ENCODE peak calls at places on chromosomes 16 and 17, in nine cellular contexts. One of them, this sample, is unnamed.
A peak's percentile ranks its signal among the peaks of the same experiment; 100 is the strongest.

GRCh38 chr17:59436900-59437299 is 105.4 kb downstream of the YPEL2 start:
- DNase-seq in uterus: no peak
- DNase-seq in A549: no peak
- DNase-seq in colonic mucosa: no peak
- DNase-seq in lung: no peak
- DNase-seq in esophagus muscularis mucosa: no peak
- DNase-seq in left ventricle myocardium inferior: peak; percentile 65
- DNase-seq in mucosa of descending colon: no peak
- DNase-seq in endodermal cell: no peak
- DNase-seq in this sample: no peak

GRCh38 chr16:68762996-68763756 is 26.1 kb downstream of the CDH1 start:
- DNase-seq in esophagus muscularis mucosa: no peak
- DNase-seq in lung: no peak
- DNase-seq in endodermal cell: peak; percentile 80
- DNase-seq in uterus: no peak
- DNase-seq in colonic mucosa: no peak
- DNase-seq in mucosa of descending colon: no peak
- DNase-seq in A549: no peak
- DNase-seq in left ventricle myocardium inferior: no peak
- DNase-seq in this sample: no peak

GRCh38 chr16:46573008-46573833 is 48.0 kb downstream of the SHCBP1 start:
- DNase-seq in left ventricle myocardium inferior: no peak
- DNase-seq in endodermal cell: peak; percentile 72
- DNase-seq in uterus: no peak
- DNase-seq in mucosa of descending colon: no peak
- DNase-seq in colonic mucosa: no peak
- DNase-seq in esophagus muscularis mucosa: no peak
- DNase-seq in lung: no peak
- DNase-seq in A549: peak; percentile 12
- DNase-seq in this sample: no peak

GRCh38 chr17:58120195-58120822 is 27.9 kb upstream of the OR4D1 start:
- DNase-seq in left ventricle myocardium inferior: no peak
- DNase-seq in esophagus muscularis mucosa: no peak
- DNase-seq in uterus: no peak
- DNase-seq in colonic mucosa: peak; percentile 44
- DNase-seq in A549: no peak
- DNase-seq in mucosa of descending colon: no peak
- DNase-seq in endodermal cell: peak; percentile 92
- DNase-seq in lung: no peak
- DNase-seq in this sample: no peak

GRCh38 chr17:82213251-82214011 is 789 bp upstream of the CCDC57 start:
- DNase-seq in lung: no peak
- DNase-seq in A549: peak; percentile 97
- DNase-seq in esophagus muscularis mucosa: no peak
- DNase-seq in mucosa of descending colon: peak; percentile 51
- DNase-seq in colonic mucosa: no peak
- DNase-seq in endodermal cell: peak; percentile 81
- DNase-seq in left ventricle myocardium inferior: no peak
- DNase-seq in uterus: peak; percentile 66
- DNase-seq in this sample: no peak

GRCh38 chr16:69105501-69106361 is at the start of gene HAS3:
- DNase-seq in endodermal cell: peak; percentile 93
- DNase-seq in uterus: no peak
- DNase-seq in mucosa of descending colon: peak; percentile 84
- DNase-seq in esophagus muscularis mucosa: no peak
- DNase-seq in left ventricle myocardium inferior: peak; percentile 50
- DNase-seq in lung: peak; percentile 71
- DNase-seq in A549: peak; percentile 81
- DNase-seq in colonic mucosa: peak; percentile 63
- DNase-seq in this sample: no peak

GRCh38 chr17:7078711-7079110 is 1.3 kb downstream of the CLEC10A start:
- DNase-seq in left ventricle myocardium inferior: no peak
- DNase-seq in endodermal cell: no peak
- DNase-seq in uterus: no peak
- DNase-seq in colonic mucosa: no peak
- DNase-seq in esophagus muscularis mucosa: no peak
- DNase-seq in A549: no peak
- DNase-seq in mucosa of descending colon: no peak
- DNase-seq in lung: no peak
- DNase-seq in this sample: no peak

GRCh38 chr17:37824534-37825485 is 80.0 kb upstream of the HNF1B start:
- DNase-seq in mucosa of descending colon: no peak
- DNase-seq in lung: no peak
- DNase-seq in uterus: no peak
- DNase-seq in colonic mucosa: no peak
- DNase-seq in left ventricle myocardium inferior: no peak
- DNase-seq in A549: peak; percentile 95
- DNase-seq in endodermal cell: peak; percentile 94
- DNase-seq in esophagus muscularis mucosa: no peak
- DNase-seq in this sample: no peak

DNA sequence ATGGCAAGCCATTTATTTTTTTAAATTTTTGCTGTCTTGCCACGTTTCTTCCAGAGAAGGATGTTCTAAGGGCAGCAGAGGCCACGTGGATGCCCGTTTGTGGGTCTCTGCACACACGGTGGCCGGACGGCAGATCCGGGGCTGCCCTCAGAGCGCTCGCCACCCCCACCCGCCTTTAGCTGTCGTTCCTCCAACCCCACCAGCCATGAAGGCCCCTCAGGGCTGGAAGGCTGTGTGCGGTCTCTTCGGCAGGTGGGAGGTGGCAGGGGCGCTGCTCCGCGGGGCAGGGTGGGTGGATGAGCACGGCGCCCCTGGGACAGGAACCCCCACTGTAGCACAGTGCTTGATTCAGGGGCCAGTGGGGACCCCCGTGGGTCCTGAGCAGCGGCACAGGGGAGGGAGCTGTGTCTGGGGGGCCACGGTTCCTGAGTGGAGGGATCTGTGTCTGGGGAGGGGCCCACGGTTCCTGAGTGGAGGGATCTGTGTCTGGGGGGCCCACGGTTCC is 49.7 kb downstream of the ZFPM1 start:
- DNase-seq in A549: no peak
- DNase-seq in uterus: no peak
- DNase-seq in lung: no peak
- DNase-seq in colonic mucosa: no peak
- DNase-seq in mucosa of descending colon: no peak
- DNase-seq in endodermal cell: no peak
- DNase-seq in left ventricle myocardium inferior: no peak
- DNase-seq in esophagus muscularis mucosa: no peak
- DNase-seq in this sample: no peak
- H3K4me1 ChIP-seq in A549: peaks cover 9% of the 10 kb centered on the region
- H3K4me1 ChIP-seq in uterus: no peaks in the 10 kb centered on the region
- H3K4me1 ChIP-seq in lung: no peaks in the 10 kb centered on the region
- H3K4me1 ChIP-seq in colonic mucosa: no peaks in the 10 kb centered on the region
- H3K4me1 ChIP-seq in mucosa of descending colon: peaks cover 8% of the 10 kb centered on the region
- H3K4me1 ChIP-seq in endodermal cell: peaks cover 15% of the 10 kb centered on the region
- H3K4me1 ChIP-seq in left ventricle myocardium inferior: peaks cover 17% of the 10 kb centered on the region
- H3K4me1 ChIP-seq in esophagus muscularis mucosa: peaks cover 10% of the 10 kb centered on the region
- H3K4me1 ChIP-seq in this sample: peaks cover 27% of the 10 kb centered on the region

DNA sequence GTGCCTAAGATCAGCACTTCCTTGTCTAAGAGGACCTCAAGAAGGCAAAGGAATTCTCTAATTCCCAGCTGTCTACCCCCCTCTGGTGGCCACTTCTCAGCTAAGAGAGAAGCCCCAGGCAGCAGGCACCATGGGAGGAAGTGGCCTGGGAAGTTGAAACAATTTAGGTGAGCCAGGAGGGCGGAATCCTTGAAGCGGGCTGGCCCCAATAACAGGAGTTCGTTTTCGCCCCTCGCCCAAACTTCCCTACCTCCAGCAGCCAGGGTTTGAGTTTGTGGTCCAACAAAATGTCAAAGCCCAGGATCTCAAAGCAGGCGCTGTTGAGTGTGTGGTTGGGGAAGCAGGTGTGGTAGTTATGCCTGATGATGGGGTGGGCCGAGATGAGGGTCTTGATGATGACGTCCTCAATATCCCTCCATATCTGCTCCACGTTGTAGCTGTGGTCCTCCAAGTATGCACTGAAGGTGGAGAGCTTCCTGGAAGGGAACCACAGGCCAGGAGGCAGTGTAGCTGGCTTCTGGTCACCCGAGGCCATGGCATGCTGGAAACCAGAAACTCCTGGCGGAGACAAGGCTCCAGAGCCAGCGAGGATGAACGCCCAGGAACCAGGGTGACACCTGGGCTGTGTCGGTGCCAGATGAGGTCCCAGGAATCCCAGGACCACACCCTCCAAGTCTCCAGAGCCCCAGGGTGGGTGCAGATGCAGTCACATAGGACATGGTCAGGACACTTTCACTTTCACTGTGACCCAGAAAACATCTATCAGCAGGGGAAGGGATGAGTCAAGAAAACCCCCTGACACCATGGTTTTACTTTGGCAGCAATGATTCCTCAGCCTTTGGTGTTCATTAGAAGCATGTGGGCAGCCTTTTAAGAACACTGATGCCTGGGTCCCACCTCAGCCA is 25.6 kb downstream of the TTLL6 start:
- DNase-seq in colonic mucosa: peak; percentile 95
- DNase-seq in uterus: peak; percentile 65
- DNase-seq in endodermal cell: peak; percentile 98
- DNase-seq in esophagus muscularis mucosa: peak; percentile 94
- DNase-seq in lung: peak; percentile 83
- DNase-seq in mucosa of descending colon: peak; percentile 82
- DNase-seq in A549: peak; percentile 94
- DNase-seq in left ventricle myocardium inferior: peak; percentile 56
- DNase-seq in this sample: peak; percentile 79
- TF ChIP-seq CTCF in colonic mucosa: peak; percentile 65
- TF ChIP-seq CTCF in uterus: peak; percentile 63
- TF ChIP-seq CTCF in endodermal cell: peak; percentile 92
- TF ChIP-seq CTCF in esophagus muscularis mucosa: peak; percentile 73
- TF ChIP-seq CTCF in lung: peak; percentile 84
- TF ChIP-seq CTCF in mucosa of descending colon: peak; percentile 60
- TF ChIP-seq CTCF in A549: peak; percentile 96
- TF ChIP-seq CTCF in left ventricle myocardium inferior: peak; percentile 82
- TF ChIP-seq CTCF in this sample: peak; percentile 67

GRCh38 chr17:31573047-31573446 is 181.6 kb downstream of the RAB11FIP4 start:
- DNase-seq in lung: no peak
- DNase-seq in endodermal cell: no peak
- DNase-seq in esophagus muscularis mucosa: no peak
- DNase-seq in mucosa of descending colon: no peak
- DNase-seq in A549: no peak
- DNase-seq in uterus: no peak
- DNase-seq in colonic mucosa: no peak
- DNase-seq in left ventricle myocardium inferior: no peak
- DNase-seq in this sample: no peak

GRCh38 chr17:31572341-31572740 is 180.9 kb downstream of the RAB11FIP4 start:
- DNase-seq in mucosa of descending colon: no peak
- DNase-seq in colonic mucosa: no peak
- DNase-seq in uterus: no peak
- DNase-seq in A549: no peak
- DNase-seq in left ventricle myocardium inferior: no peak
- DNase-seq in esophagus muscularis mucosa: no peak
- DNase-seq in lung: no peak
- DNase-seq in endodermal cell: no peak
- DNase-seq in this sample: no peak

GRCh38 chr17:31573861-31574260 is 182.4 kb downstream of the RAB11FIP4 start:
- DNase-seq in esophagus muscularis mucosa: no peak
- DNase-seq in colonic mucosa: no peak
- DNase-seq in endodermal cell: no peak
- DNase-seq in mucosa of descending colon: no peak
- DNase-seq in uterus: no peak
- DNase-seq in A549: no peak
- DNase-seq in left ventricle myocardium inferior: no peak
- DNase-seq in lung: no peak
- DNase-seq in this sample: no peak

GRCh38 chr17:31570231-31570630 is 178.8 kb downstream of the RAB11FIP4 start:
- DNase-seq in esophagus muscularis mucosa: no peak
- DNase-seq in colonic mucosa: no peak
- DNase-seq in left ventricle myocardium inferior: no peak
- DNase-seq in mucosa of descending colon: no peak
- DNase-seq in lung: no peak
- DNase-seq in endodermal cell: no peak
- DNase-seq in A549: no peak
- DNase-seq in uterus: no peak
- DNase-seq in this sample: no peak

DNA sequence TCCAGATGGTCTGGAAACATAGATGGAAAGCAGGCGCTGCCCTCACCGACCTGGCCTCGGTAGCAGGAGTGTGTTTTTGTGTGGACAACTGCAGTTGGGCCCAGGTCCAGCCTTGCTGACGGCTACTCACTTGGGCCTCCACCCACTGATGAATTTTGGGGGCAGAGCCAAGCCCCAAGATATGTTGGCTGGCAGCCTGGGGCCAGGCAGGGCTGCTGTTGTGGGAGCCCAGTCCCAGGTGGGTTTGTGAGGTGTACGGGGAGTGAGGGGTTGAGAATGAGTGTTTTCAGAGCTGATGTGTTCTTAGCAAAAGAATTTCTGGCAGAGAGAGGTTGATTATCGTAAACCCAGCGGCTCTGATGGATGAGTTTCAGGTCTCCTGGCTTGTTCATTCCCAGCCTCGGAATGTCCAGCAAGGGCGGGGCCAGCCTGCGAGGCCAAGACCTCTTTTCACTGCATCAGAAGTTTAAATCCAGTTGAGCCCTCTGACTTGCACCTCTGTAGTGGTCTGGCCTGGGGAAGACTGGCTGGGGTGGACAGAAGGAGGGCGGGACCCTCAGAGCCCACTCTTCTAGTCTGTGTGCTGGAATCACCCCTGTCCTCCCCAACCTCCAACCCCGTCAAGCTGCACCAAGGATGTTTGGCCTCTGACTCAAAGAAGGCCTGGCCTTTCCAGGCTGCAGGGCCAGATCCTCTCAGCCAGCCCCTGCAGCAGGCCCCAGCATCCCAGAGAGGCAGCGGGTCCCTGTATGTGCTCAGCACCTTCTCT is 179.8 kb downstream of the RAB11FIP4 start:
- DNase-seq in endodermal cell: no peak
- DNase-seq in uterus: peak; percentile 93
- DNase-seq in mucosa of descending colon: no peak
- DNase-seq in left ventricle myocardium inferior: peak; percentile 88
- DNase-seq in colonic mucosa: no peak
- DNase-seq in lung: peak; percentile 41
- DNase-seq in esophagus muscularis mucosa: peak; percentile 96
- DNase-seq in A549: no peak
- DNase-seq in this sample: peak; percentile 94
- H3K4me3 ChIP-seq in endodermal cell: no peak overlapping the region
- H3K4me3 ChIP-seq in uterus: no peak overlapping the region
- H3K4me3 ChIP-seq in mucosa of descending colon: no peak overlapping the region
- H3K4me3 ChIP-seq in left ventricle myocardium inferior: peak overlapping the region; percentile 10
- H3K4me3 ChIP-seq in colonic mucosa: no peak overlapping the region
- H3K4me3 ChIP-seq in lung: no peak overlapping the region
- H3K4me3 ChIP-seq in esophagus muscularis mucosa: peak overlapping the region; percentile 7
- H3K4me3 ChIP-seq in A549: no peak overlapping the region
- H3K4me3 ChIP-seq in this sample: no peak overlapping the region

GRCh38 chr17:78343099-78343432 is 16.8 kb downstream of the SOCS3 start:
- DNase-seq in colonic mucosa: no peak
- DNase-seq in endodermal cell: peak; percentile 89
- DNase-seq in mucosa of descending colon: peak; percentile 65
- DNase-seq in uterus: peak; percentile 81
- DNase-seq in esophagus muscularis mucosa: no peak
- DNase-seq in left ventricle myocardium inferior: peak; percentile 80
- DNase-seq in A549: peak; percentile 62
- DNase-seq in lung: peak; percentile 72
- DNase-seq in this sample: peak; percentile 89

GRCh38 chr17:78342438-78343098 is 17.3 kb downstream of the SOCS3 start:
- DNase-seq in endodermal cell: peak; percentile 83
- DNase-seq in colonic mucosa: peak; percentile 62
- DNase-seq in A549: peak; percentile 71
- DNase-seq in left ventricle myocardium inferior: peak; percentile 63
- DNase-seq in uterus: peak; percentile 85
- DNase-seq in lung: no peak
- DNase-seq in esophagus muscularis mucosa: no peak
- DNase-seq in mucosa of descending colon: peak; percentile 59
- DNase-seq in this sample: no peak

GRCh38 chr17:78340183-78340955 is 19.5 kb downstream of the SOCS3 start:
- DNase-seq in left ventricle myocardium inferior: no peak
- DNase-seq in lung: no peak
- DNase-seq in esophagus muscularis mucosa: no peak
- DNase-seq in endodermal cell: no peak
- DNase-seq in mucosa of descending colon: no peak
- DNase-seq in A549: no peak
- DNase-seq in uterus: no peak
- DNase-seq in colonic mucosa: peak; percentile 21
- DNase-seq in this sample: no peak

GRCh38 chr17:78343433-78344201 is 16.3 kb downstream of the SOCS3 start:
- DNase-seq in A549: no peak
- DNase-seq in endodermal cell: peak; percentile 64
- DNase-seq in uterus: no peak
- DNase-seq in mucosa of descending colon: peak; percentile 70
- DNase-seq in colonic mucosa: peak; percentile 53
- DNase-seq in left ventricle myocardium inferior: no peak
- DNase-seq in lung: peak; percentile 68
- DNase-seq in esophagus muscularis mucosa: no peak
- DNase-seq in this sample: no peak

GRCh38 chr17:78341559-78342437 is 18.1 kb downstream of the SOCS3 start:
- DNase-seq in left ventricle myocardium inferior: peak; percentile 85
- DNase-seq in mucosa of descending colon: peak; percentile 85
- DNase-seq in endodermal cell: peak; percentile 92
- DNase-seq in colonic mucosa: peak; percentile 79
- DNase-seq in lung: no peak
- DNase-seq in uterus: peak; percentile 87
- DNase-seq in A549: peak; percentile 83
- DNase-seq in esophagus muscularis mucosa: no peak
- DNase-seq in this sample: no peak
- H3K4me1 ChIP-seq in left ventricle myocardium inferior: peaks cover 51% of the 10 kb centered on the region
- H3K4me1 ChIP-seq in mucosa of descending colon: peaks cover 23% of the 10 kb centered on the region
- H3K4me1 ChIP-seq in endodermal cell: peaks cover 4% of the 10 kb centered on the region
- H3K4me1 ChIP-seq in colonic mucosa: no peaks in the 10 kb centered on the region
- H3K4me1 ChIP-seq in lung: peaks cover 18% of the 10 kb centered on the region
- H3K4me1 ChIP-seq in uterus: peaks cover 9% of the 10 kb centered on the region
- H3K4me1 ChIP-seq in A549: peaks cover 74% of the 10 kb centered on the region
- H3K4me1 ChIP-seq in esophagus muscularis mucosa: peaks cover 65% of the 10 kb centered on the region
- H3K4me1 ChIP-seq in this sample: no peaks in the 10 kb centered on the region